ENCODE peak calls at places on chromosome 1, in eight cellular contexts. Y, T, C, J, D, G, M and Q are unnamed samples.

GRCh38 chr1:2781627-2782026 is 19.9 kb downstream of the TTC34 start:
- DNase-seq in Y (no peak), T (no peak), C (no peak), J (no peak), D (no peak), G (no peak), M (no peak), Q (no peak)

GRCh38 chr1:160605792-160606520 is 26.7 kb upstream of the CD84 start:
- DNase-seq in Y (no peak), T (no peak), C (no peak), J (no peak), D (no peak), G (no peak), M (no peak), Q (no peak)

GRCh38 chr1:101388904-101389546 is 152.2 kb downstream of the S1PR1 start:
- DNase-seq in Y (peak), T (no peak), C (no peak), J (no peak), D (no peak), G (no peak), M (no peak), Q (no peak)

GRCh38 chr1:114032271-114033218 is 53.3 kb downstream of the OLFML3 start:
- DNase-seq in Y (peak), T (no peak), C (peak), J (no peak), D (peak), G (no peak), M (no peak), Q (peak)

GRCh38 chr1:47972864-47973437 is 24.2 kb downstream of the TRABD2B start:
- DNase-seq in Y (no peak), T (no peak), C (no peak), J (no peak), D (no peak), G (no peak), M (peak), Q (no peak)

GRCh38 chr1:24393892-24394291 is 19.7 kb downstream of the STPG1 start:
- DNase-seq in Y (peak), T (no peak), C (peak), J (no peak), D (peak), G (no peak), M (no peak), Q (peak)

GRCh38 chr1:115980998-115981993 is 5.0 kb downstream of the SLC22A15 start:
- DNase-seq in Y (peak), T (no peak), C (peak), J (peak), D (peak), G (no peak), M (no peak), Q (peak)

GRCh38 chr1:216929870-216930582 is 206.8 kb upstream of the ESRRG start:
- DNase-seq in Y (peak), T (no peak), C (no peak), J (no peak), D (no peak), G (no peak), M (no peak), Q (no peak)

GRCh38 chr1:157975216-157975615 is 18.2 kb upstream of the KIRREL1 start:
- DNase-seq in Y (no peak), T (no peak), C (no peak), J (no peak), D (no peak), G (no peak), M (no peak), Q (no peak)

GRCh38 chr1:234977891-234978396 is 150.7 kb downstream of the TOMM20 start:
- DNase-seq in Y (no peak), T (no peak), C (no peak), J (no peak), D (no peak), G (peak), M (no peak), Q (no peak)

GRCh38 chr1:57616906-57617305 is 193.0 kb upstream of the DAB1 start:
- DNase-seq in Y (no peak), T (no peak), C (no peak), J (no peak), D (no peak), G (no peak), M (no peak), Q (no peak)
- TF ChIP-seq POLR2A in Y (no peak), T (no peak), C (no peak), J (no peak), D (no peak), G (no peak), M (no peak), Q (no peak)

DNA sequence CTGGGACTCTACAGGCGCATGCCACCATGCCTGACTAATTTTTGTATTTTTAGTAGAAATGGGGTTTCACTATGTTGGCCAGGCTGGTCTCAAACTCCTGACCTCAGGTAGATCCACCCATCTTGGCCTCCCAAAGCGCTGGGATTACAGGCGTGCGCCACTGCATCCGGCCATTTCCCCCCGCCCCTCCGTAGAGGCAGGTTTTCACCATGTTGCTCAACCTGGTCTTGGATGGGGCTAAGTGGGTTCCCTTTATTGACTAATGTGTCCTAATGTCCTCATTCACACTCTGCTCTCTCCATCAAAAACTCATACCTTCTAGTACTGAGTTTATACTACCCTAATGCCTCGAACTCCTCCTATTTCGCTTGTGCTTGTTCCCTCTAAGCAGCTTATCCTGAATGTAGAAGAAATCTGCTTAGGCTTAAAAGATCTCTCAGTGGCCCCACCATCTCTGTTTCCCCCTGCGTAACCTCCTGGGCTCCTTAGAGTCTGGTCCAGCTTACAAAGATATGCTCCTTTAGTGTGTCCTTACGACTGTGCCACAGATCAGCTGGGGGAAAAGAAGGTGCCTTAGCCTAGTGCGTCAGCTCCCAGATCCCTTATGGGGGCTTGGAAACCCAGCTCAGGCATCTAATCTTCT is 8.0 kb downstream of the GNAT2 start:
- DNase-seq in Y (no peak), T (no peak), C (no peak), J (no peak), D (no peak), G (no peak), M (no peak), Q (no peak)
- TF ChIP-seq POLR2A in Y (no peak), T (no peak), C (no peak), J (no peak), D (no peak), G (no peak), M (no peak), Q (no peak)

GRCh38 chr1:227562923-227563318 is 435 bp upstream of the ZNF678 start:
- DNase-seq in Y (no peak), T (no peak), C (no peak), J (no peak), D (no peak), G (no peak), M (no peak), Q (no peak)

GRCh38 chr1:227561303-227561702 is 2.1 kb upstream of the ZNF678 start:
- DNase-seq in Y (no peak), T (no peak), C (no peak), J (no peak), D (no peak), G (no peak), M (no peak), Q (no peak)

GRCh38 chr1:227562037-227562436 is 1.3 kb upstream of the ZNF678 start:
- DNase-seq in Y (no peak), T (no peak), C (no peak), J (no peak), D (no peak), G (no peak), M (no peak), Q (no peak)

GRCh38 chr1:227560814-227561213 is 2.5 kb upstream of the ZNF678 start:
- DNase-seq in Y (no peak), T (peak), C (no peak), J (no peak), D (no peak), G (no peak), M (no peak), Q (no peak)

DNA sequence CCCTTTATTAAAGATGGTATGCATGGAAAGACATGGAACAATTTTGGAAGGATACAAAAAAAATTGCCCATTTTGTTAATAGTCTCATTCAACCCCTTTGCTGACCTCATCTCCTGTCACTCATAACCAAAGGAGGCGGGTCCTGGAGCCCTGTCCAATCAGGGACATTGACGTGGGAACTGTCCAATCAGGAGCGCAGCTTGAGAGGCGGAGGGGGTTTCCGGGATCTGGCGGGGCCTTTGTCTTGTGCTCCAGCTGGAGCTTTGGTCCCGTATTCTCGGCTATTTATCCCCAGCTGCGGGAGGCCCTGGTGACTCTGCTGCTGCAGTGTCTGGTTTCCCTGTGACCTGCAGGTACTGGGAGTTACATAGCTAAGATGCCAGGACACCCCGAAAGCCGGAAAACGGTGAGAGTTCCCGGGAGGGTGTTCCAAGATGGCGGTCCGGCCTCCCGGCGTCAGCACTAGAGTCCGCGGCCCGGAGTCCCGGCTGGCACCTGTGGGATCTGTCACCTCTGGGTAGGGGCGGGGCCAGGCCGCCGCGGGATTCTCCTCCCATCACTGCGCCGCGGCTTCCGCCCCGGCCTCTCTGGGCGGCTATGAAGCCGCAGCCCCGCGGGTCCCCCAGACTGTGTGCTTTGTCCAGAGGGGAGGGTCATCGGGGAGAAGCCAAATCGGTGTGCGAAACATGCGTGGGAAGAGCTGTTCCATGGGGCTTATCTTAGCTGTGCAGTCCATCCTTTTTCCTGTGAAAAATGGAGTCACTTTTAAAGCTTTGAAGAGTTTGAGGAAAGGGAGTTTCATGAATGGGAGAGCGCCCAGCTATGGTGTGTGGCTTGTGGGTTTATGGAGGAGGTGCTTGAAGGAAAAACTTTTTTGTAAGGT is at the start of gene ZNF678:
- DNase-seq in Y (peak), T (peak), C (peak), J (peak), D (peak), G (peak), M (peak), Q (peak)
- TF ChIP-seq POLR2A in Y (peak), T (peak), C (peak), J (peak), D (peak), G (peak), M (no peak), Q (peak)

DNA sequence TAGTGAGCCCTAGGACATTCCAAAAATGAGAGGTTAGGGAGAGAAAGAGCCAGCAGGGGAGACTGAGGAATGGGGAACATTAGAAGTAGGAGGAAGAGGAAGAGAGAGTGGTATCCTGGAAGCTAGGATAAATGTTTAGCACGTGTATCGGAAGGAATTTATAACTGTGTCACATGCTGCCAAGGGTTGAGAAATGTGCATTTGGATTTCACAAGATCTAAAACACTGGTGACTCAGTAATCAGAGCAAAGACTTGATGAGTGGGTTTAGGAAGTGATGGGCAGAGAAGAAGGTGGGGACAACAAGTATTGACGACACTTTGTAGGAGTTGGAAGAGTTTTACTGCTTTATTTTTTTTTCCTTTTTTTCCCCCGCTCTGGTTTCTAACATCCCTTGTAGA is 193.9 kb downstream of the FMN2 start:
- DNase-seq in Y (peak), T (no peak), C (no peak), J (no peak), D (no peak), G (no peak), M (no peak), Q (no peak)
- TF ChIP-seq POLR2A in Y (no peak), T (no peak), C (no peak), J (no peak), D (no peak), G (no peak), M (no peak), Q (no peak)

GRCh38 chr1:228339766-228340685 is 66.6 kb downstream of the TRIM11 start:
- DNase-seq in Y (no peak), T (peak), C (no peak), J (no peak), D (peak), G (peak), M (no peak), Q (no peak)
- TF ChIP-seq POLR2A in Y (no peak), T (no peak), C (no peak), J (no peak), D (no peak), G (no peak), M (no peak), Q (no peak)

DNA sequence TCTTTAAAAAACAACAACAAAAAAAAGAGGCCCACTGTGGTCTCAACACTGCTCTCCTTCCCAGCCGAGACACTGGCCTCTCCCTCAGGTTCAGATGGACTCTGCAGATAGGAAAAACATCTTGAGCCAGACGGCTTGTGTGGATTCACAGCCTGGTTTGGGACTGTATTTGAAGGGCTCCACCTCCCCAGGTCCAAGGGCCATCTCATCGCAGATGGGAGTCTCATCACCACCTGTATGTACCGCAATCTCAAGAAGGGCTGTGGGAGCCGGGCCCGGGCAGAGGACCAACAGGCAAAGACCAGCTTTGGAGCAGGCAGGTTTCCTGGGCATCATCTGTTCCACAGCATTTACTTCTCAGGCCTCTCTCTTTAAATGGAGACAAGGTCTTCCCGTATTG is 10.3 kb downstream of the ZBTB48 start:
- DNase-seq in Y (no peak), T (no peak), C (no peak), J (no peak), D (no peak), G (no peak), M (no peak), Q (no peak)
- TF ChIP-seq POLR2A in Y (no peak), T (no peak), C (no peak), J (no peak), D (no peak), G (no peak), M (no peak), Q (no peak)

DNA sequence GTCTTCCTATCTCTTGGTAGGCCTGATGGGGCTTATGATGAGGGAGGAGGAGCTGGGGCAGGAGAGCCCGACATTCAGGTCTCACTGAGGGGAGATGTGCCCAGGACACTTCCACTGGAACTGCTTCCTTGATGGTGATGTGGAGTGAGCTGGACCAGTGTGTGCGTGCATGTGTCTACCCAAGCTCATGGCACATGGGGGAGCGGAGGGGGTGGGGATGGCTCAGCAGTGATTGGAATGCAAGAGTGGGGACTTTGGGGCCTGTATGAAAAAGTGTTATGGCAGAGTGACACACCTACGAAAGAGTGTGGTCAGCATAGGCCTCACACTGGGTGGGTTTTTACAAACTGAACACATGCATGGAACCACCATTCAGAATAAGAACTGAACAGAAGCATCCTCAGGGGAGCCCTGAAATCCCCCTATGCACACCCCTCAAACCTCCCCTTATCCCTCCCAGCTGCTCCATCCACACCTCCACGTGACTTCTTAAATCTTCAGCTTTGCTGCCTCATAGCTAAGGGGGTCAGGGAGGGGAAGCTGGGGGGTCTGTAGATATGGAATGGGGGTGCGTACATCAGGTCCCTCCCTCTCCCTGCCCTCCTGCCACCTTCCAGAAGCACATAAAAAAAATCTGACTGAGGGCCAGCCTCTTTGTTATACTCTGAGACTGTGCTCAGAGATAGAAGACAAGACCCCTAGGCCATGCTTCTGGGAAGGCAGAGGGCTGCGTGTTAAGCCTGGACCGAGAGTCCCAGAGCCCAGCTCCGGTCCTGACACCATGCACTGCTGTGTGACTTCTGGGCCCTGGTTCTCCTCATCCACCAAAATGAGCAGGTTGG is 11.6 kb downstream of the IL6R start:
- DNase-seq in Y (no peak), T (no peak), C (no peak), J (no peak), D (no peak), G (no peak), M (no peak), Q (no peak)
- TF ChIP-seq POLR2A in Y (no peak), T (no peak), C (no peak), J (no peak), D (no peak), G (no peak), M (no peak), Q (no peak)

DNA sequence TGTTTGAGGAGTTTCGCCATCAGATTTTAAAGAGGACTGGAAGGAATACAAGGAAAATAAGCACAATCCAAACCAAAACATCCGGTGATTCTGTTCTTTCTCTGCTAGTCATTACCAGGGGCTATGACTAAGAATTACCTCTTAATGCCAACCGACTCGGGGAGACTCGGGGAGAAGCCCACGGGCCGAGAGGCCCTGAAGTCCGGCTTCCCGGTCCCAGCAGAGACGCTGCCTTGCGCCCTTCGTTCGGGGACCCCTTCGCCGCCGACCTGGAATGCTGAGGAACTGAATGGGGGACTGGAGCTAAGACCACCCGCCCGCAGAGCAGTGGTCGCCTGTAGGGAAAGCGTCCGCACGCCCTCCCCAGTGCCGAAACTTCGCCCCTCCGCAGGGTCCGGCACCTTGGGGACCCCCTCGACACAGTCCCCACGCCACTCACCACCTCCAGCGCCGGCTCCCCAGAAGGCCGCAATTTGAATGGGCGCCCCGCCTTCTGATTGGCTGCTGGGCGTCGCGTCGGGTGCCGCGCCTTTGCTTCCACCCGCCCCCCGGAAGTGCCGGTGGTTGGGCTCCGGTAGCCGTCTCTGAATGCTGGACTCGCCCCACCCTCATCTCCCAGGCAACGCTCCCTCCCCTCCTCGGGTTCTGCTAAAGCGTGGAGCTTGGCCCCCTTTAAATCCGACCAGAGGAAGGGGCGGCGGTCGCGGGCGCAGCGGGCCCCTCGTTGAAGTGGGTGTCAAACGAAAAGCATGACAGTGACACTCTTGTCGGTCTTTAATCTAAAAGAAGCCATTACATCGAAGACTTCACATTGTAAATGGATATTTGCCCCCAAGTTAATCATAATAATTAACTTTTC is at the start of gene KIF14:
- DNase-seq in Y (peak), T (peak), C (peak), J (peak), D (peak), G (peak), M (peak), Q (peak)
- TF ChIP-seq POLR2A in Y (peak), T (no peak), C (no peak), J (peak), D (peak), G (no peak), M (no peak), Q (peak)

GRCh38 chr1:19879227-19879626 is 3.0 kb upstream of the OTUD3 start:
- DNase-seq in Y (no peak), T (no peak), C (no peak), J (no peak), D (no peak), G (no peak), M (no peak), Q (no peak)

GRCh38 chr1:19878637-19878985 is 3.6 kb upstream of the OTUD3 start:
- DNase-seq in Y (no peak), T (no peak), C (no peak), J (no peak), D (no peak), G (no peak), M (no peak), Q (no peak)

GRCh38 chr1:19877351-19877750 is 4.8 kb upstream of the OTUD3 start:
- DNase-seq in Y (no peak), T (no peak), C (no peak), J (no peak), D (no peak), G (no peak), M (no peak), Q (no peak)

GRCh38 chr1:19882111-19883071 is at the start of gene OTUD3:
- DNase-seq in Y (peak), T (peak), C (peak), J (peak), D (peak), G (peak), M (peak), Q (peak)

GRCh38 chr1:19877821-19878636 is 4.2 kb upstream of the OTUD3 start:
- DNase-seq in Y (no peak), T (no peak), C (no peak), J (peak), D (no peak), G (no peak), M (peak), Q (no peak)
- TF ChIP-seq POLR2A in Y (no peak), T (no peak), C (no peak), J (no peak), D (no peak), G (no peak), M (no peak), Q (no peak)